ENCODE peak calls at places on chromosomes 6 and 20, in four cellular contexts. E is cerebellar cortex, P is H54, A is K562. M is an unnamed sample.

GRCh38 chr6:139475231-139475630 is 100.8 kb upstream of the CITED2 start:
- DNase-seq in E (peak; percentile 50), P (no peak), A (no peak), M (no peak)

GRCh38 chr6:26118999-26119398 is 31.8 kb downstream of the HFE start:
- DNase-seq in E (no peak), P (no peak), A (no peak), M (no peak)

GRCh38 chr6:80196914-80197313 is 90.4 kb downstream of the BCKDHB start:
- DNase-seq in E (peak; percentile 28), P (no peak), A (no peak), M (no peak)

GRCh38 chr6:11532097-11532496 is 5.5 kb upstream of the TMEM170B start:
- DNase-seq in E (peak; percentile 63), P (no peak), A (no peak), M (no peak)

GRCh38 chr6:31113861-31114539 is 600 bp upstream of the PSORS1C1 start:
- DNase-seq in E (no peak), P (no peak), A (no peak), M (no peak)

GRCh38 chr6:128672023-128672422 is 151.6 kb upstream of the PTPRK start:
- DNase-seq in E (no peak), P (no peak), A (no peak), M (no peak)

GRCh38 chr20:44810391-44811149 is at the start of gene RIMS4:
- DNase-seq in E (peak; percentile 19), P (no peak), A (no peak), M (no peak)

GRCh38 chr20:19699132-19699971 is 58.7 kb upstream of the RIN2 start:
- DNase-seq in E (no peak), P (peak; percentile 55), A (no peak), M (no peak)

GRCh38 chr20:31568773-31569162 is 36.3 kb upstream of the ID1 start:
- DNase-seq in E (no peak), P (no peak), A (no peak), M (no peak)

GRCh38 chr6:39942903-39943580 is 8.8 kb upstream of the MOCS1 start:
- DNase-seq in E (no peak), P (no peak), A (no peak), M (no peak)

GRCh38 chr6:158766621-158767435 is 52.3 kb downstream of the EZR start:
- DNase-seq in E (no peak), P (no peak), A (no peak), M (no peak)

GRCh38 chr20:1651268-1651667 is 6.3 kb downstream of the SIRPG start:
- DNase-seq in E (no peak), P (no peak), A (no peak), M (no peak)

GRCh38 chr20:61957961-61958715 is 107.5 kb downstream of the TAF4 start:
- DNase-seq in E (no peak), P (no peak), A (no peak), M (no peak)

GRCh38 chr6:114007451-114007953 is 36.6 kb upstream of the HDAC2 start:
- DNase-seq in E (no peak), P (no peak), A (no peak), M (peak; percentile 93)

GRCh38 chr20:44206132-44206531 is 4.4 kb downstream of the OSER1 start:
- DNase-seq in E (no peak), P (no peak), A (no peak), M (no peak)

GRCh38 chr6:131063028-131063763 is at the start of gene EPB41L2:
- DNase-seq in E (peak; percentile 62), P (peak; percentile 62), A (peak; percentile 86), M (peak; percentile 93)

GRCh38 chr6:40545954-40546353 is 41.2 kb downstream of the LRFN2 start:
- DNase-seq in E (no peak), P (no peak), A (no peak), M (no peak)

GRCh38 chr6:132252113-132252512 is 149.2 kb downstream of the MOXD1 start:
- DNase-seq in E (no peak), P (no peak), A (no peak), M (no peak)

GRCh38 chr6:13135152-13135551 is 193.2 kb downstream of the TBC1D7 start:
- DNase-seq in E (no peak), P (no peak), A (no peak), M (no peak)

GRCh38 chr20:17822540-17823155 is 122.9 kb downstream of the BANF2 start:
- DNase-seq in E (no peak), P (no peak), A (no peak), M (no peak)

GRCh38 chr6:41469951-41470340 is 76.2 kb upstream of the FOXP4 start:
- DNase-seq in E (no peak), P (no peak), A (no peak), M (no peak)

GRCh38 chr6:155366325-155366724 is 52.0 kb upstream of the TFB1M start:
- DNase-seq in E (no peak), P (no peak), A (no peak), M (no peak)